ENCODE peak calls at places on chromosomes 1 and 21, in seven cellular contexts. One of them, this sample, is unnamed.

GRCh38 chr21:36987845-36988244 is 18.7 kb upstream of the RIPPLY3 start:
- DNase-seq in stomach: no peak
- DNase-seq in CD4-positive, alpha-beta T cell: no peak
- DNase-seq in ascending aorta: no peak
- DNase-seq in CD8-positive, alpha-beta memory T cell: no peak
- DNase-seq in A549: no peak
- DNase-seq in substantia nigra: no peak
- DNase-seq in this sample: no peak

GRCh38 chr1:202018476-202019234 is 8.3 kb downstream of the ELF3 start:
- DNase-seq in stomach: peak
- DNase-seq in CD8-positive, alpha-beta memory T cell: no peak
- DNase-seq in A549: peak
- DNase-seq in substantia nigra: no peak
- DNase-seq in ascending aorta: no peak
- DNase-seq in CD4-positive, alpha-beta T cell: no peak
- DNase-seq in this sample: peak

GRCh38 chr1:119779869-119780356 is 11.2 kb upstream of the HMGCS2 start:
- DNase-seq in CD8-positive, alpha-beta memory T cell: no peak
- DNase-seq in ascending aorta: no peak
- DNase-seq in CD4-positive, alpha-beta T cell: no peak
- DNase-seq in substantia nigra: no peak
- DNase-seq in stomach: peak
- DNase-seq in A549: no peak
- DNase-seq in this sample: no peak

GRCh38 chr1:159675046-159675445 is 39.3 kb downstream of the CRP start:
- DNase-seq in CD4-positive, alpha-beta T cell: no peak
- DNase-seq in ascending aorta: no peak
- DNase-seq in stomach: no peak
- DNase-seq in A549: no peak
- DNase-seq in CD8-positive, alpha-beta memory T cell: no peak
- DNase-seq in substantia nigra: no peak
- DNase-seq in this sample: no peak

GRCh38 chr1:113949007-113949406 is 19.9 kb downstream of the HIPK1 start:
- DNase-seq in substantia nigra: no peak
- DNase-seq in CD8-positive, alpha-beta memory T cell: no peak
- DNase-seq in ascending aorta: no peak
- DNase-seq in A549: no peak
- DNase-seq in stomach: no peak
- DNase-seq in CD4-positive, alpha-beta T cell: no peak
- DNase-seq in this sample: peak

GRCh38 chr1:219039755-219040154 is 133.9 kb upstream of the LYPLAL1 start:
- DNase-seq in CD8-positive, alpha-beta memory T cell: no peak
- DNase-seq in A549: no peak
- DNase-seq in CD4-positive, alpha-beta T cell: no peak
- DNase-seq in ascending aorta: no peak
- DNase-seq in substantia nigra: no peak
- DNase-seq in stomach: no peak
- DNase-seq in this sample: no peak

GRCh38 chr1:71834570-71835441 is 447.5 kb downstream of the NEGR1 start:
- DNase-seq in substantia nigra: no peak
- DNase-seq in CD8-positive, alpha-beta memory T cell: no peak
- DNase-seq in ascending aorta: no peak
- DNase-seq in stomach: peak
- DNase-seq in A549: no peak
- DNase-seq in CD4-positive, alpha-beta T cell: no peak
- DNase-seq in this sample: no peak

GRCh38 chr1:183956559-183957188 is 80.9 kb downstream of the COLGALT2 start:
- DNase-seq in A549: no peak
- DNase-seq in CD8-positive, alpha-beta memory T cell: peak
- DNase-seq in CD4-positive, alpha-beta T cell: peak
- DNase-seq in substantia nigra: no peak
- DNase-seq in stomach: no peak
- DNase-seq in ascending aorta: no peak
- DNase-seq in this sample: peak

GRCh38 chr1:212247179-212247721 is 38.0 kb upstream of the PPP2R5A start:
- DNase-seq in stomach: no peak
- DNase-seq in CD4-positive, alpha-beta T cell: no peak
- DNase-seq in substantia nigra: no peak
- DNase-seq in CD8-positive, alpha-beta memory T cell: no peak
- DNase-seq in ascending aorta: no peak
- DNase-seq in A549: no peak
- DNase-seq in this sample: no peak

GRCh38 chr1:225446298-225446941 is 18.6 kb upstream of the LBR start:
- DNase-seq in CD8-positive, alpha-beta memory T cell: no peak
- DNase-seq in A549: no peak
- DNase-seq in CD4-positive, alpha-beta T cell: no peak
- DNase-seq in substantia nigra: no peak
- DNase-seq in ascending aorta: peak
- DNase-seq in stomach: no peak
- DNase-seq in this sample: no peak

GRCh38 chr1:233349137-233349536 is 21.6 kb downstream of the MAP3K21 start:
- DNase-seq in stomach: no peak
- DNase-seq in ascending aorta: no peak
- DNase-seq in CD8-positive, alpha-beta memory T cell: no peak
- DNase-seq in A549: no peak
- DNase-seq in substantia nigra: no peak
- DNase-seq in CD4-positive, alpha-beta T cell: no peak
- DNase-seq in this sample: no peak

GRCh38 chr1:177627148-177627910 is 342.5 kb downstream of the SEC16B start:
- DNase-seq in CD8-positive, alpha-beta memory T cell: no peak
- DNase-seq in A549: no peak
- DNase-seq in substantia nigra: no peak
- DNase-seq in stomach: no peak
- DNase-seq in CD4-positive, alpha-beta T cell: no peak
- DNase-seq in ascending aorta: no peak
- DNase-seq in this sample: no peak

GRCh38 chr1:219264557-219264956 is 90.9 kb downstream of the LYPLAL1 start:
- DNase-seq in CD4-positive, alpha-beta T cell: no peak
- DNase-seq in ascending aorta: no peak
- DNase-seq in A549: no peak
- DNase-seq in substantia nigra: no peak
- DNase-seq in CD8-positive, alpha-beta memory T cell: no peak
- DNase-seq in stomach: no peak
- DNase-seq in this sample: no peak

GRCh38 chr1:37556712-37557196 is at the start of gene DNALI1:
- DNase-seq in ascending aorta: peak
- DNase-seq in stomach: peak
- DNase-seq in CD8-positive, alpha-beta memory T cell: no peak
- DNase-seq in CD4-positive, alpha-beta T cell: peak
- DNase-seq in A549: no peak
- DNase-seq in substantia nigra: peak
- DNase-seq in this sample: peak

GRCh38 chr1:218351617-218352438 is 6.7 kb downstream of the TGFB2 start:
- DNase-seq in CD8-positive, alpha-beta memory T cell: peak
- DNase-seq in stomach: no peak
- DNase-seq in ascending aorta: peak
- DNase-seq in substantia nigra: no peak
- DNase-seq in A549: no peak
- DNase-seq in CD4-positive, alpha-beta T cell: no peak
- DNase-seq in this sample: no peak

GRCh38 chr21:41373769-41374168 is 11.9 kb downstream of the MX2 start:
- DNase-seq in CD8-positive, alpha-beta memory T cell: no peak
- DNase-seq in stomach: no peak
- DNase-seq in ascending aorta: no peak
- DNase-seq in CD4-positive, alpha-beta T cell: no peak
- DNase-seq in substantia nigra: no peak
- DNase-seq in A549: no peak
- DNase-seq in this sample: no peak

GRCh38 chr1:210633636-210634035 is 304.9 kb downstream of the HHAT start:
- DNase-seq in substantia nigra: no peak
- DNase-seq in ascending aorta: no peak
- DNase-seq in CD4-positive, alpha-beta T cell: no peak
- DNase-seq in stomach: no peak
- DNase-seq in A549: no peak
- DNase-seq in CD8-positive, alpha-beta memory T cell: no peak
- DNase-seq in this sample: no peak

GRCh38 chr1:156725683-156726280 is 2.5 kb upstream of the METTL25B start:
- DNase-seq in A549: peak
- DNase-seq in stomach: peak
- DNase-seq in CD8-positive, alpha-beta memory T cell: peak
- DNase-seq in ascending aorta: peak
- DNase-seq in CD4-positive, alpha-beta T cell: peak
- DNase-seq in substantia nigra: no peak
- DNase-seq in this sample: peak

GRCh38 chr21:8991088-8991907 is 1530.1 kb upstream of the TPTE start:
- DNase-seq in stomach: no peak
- DNase-seq in A549: no peak
- DNase-seq in CD4-positive, alpha-beta T cell: no peak
- DNase-seq in CD8-positive, alpha-beta memory T cell: no peak
- DNase-seq in substantia nigra: no peak
- DNase-seq in ascending aorta: peak
- DNase-seq in this sample: no peak

GRCh38 chr1:155079210-155079486 is 511 bp downstream of the EFNA3 start:
- DNase-seq in A549: no peak
- DNase-seq in CD4-positive, alpha-beta T cell: no peak
- DNase-seq in stomach: no peak
- DNase-seq in substantia nigra: no peak
- DNase-seq in ascending aorta: no peak
- DNase-seq in CD8-positive, alpha-beta memory T cell: no peak
- DNase-seq in this sample: no peak

GRCh38 chr1:11690669-11691301 is 725 bp upstream of the DRAXIN start:
- DNase-seq in A549: no peak
- DNase-seq in ascending aorta: no peak
- DNase-seq in CD8-positive, alpha-beta memory T cell: no peak
- DNase-seq in stomach: no peak
- DNase-seq in CD4-positive, alpha-beta T cell: no peak
- DNase-seq in substantia nigra: no peak
- DNase-seq in this sample: no peak

GRCh38 chr1:46517010-46517600 is 27.5 kb downstream of the DMBX1 start:
- DNase-seq in stomach: peak
- DNase-seq in CD4-positive, alpha-beta T cell: no peak
- DNase-seq in CD8-positive, alpha-beta memory T cell: no peak
- DNase-seq in A549: no peak
- DNase-seq in ascending aorta: no peak
- DNase-seq in substantia nigra: no peak
- DNase-seq in this sample: peak

GRCh38 chr1:156126701-156127534 is 12.4 kb downstream of the LMNA start:
- DNase-seq in stomach: peak
- DNase-seq in CD8-positive, alpha-beta memory T cell: peak
- DNase-seq in A549: no peak
- DNase-seq in substantia nigra: no peak
- DNase-seq in ascending aorta: peak
- DNase-seq in CD4-positive, alpha-beta T cell: peak
- DNase-seq in this sample: no peak

GRCh38 chr1:108686609-108687313 is 5.3 kb upstream of the PRPF38B start:
- DNase-seq in stomach: no peak
- DNase-seq in ascending aorta: no peak
- DNase-seq in substantia nigra: no peak
- DNase-seq in CD4-positive, alpha-beta T cell: no peak
- DNase-seq in A549: no peak
- DNase-seq in CD8-positive, alpha-beta memory T cell: no peak
- DNase-seq in this sample: no peak

GRCh38 chr1:108692724-108693655 is 880 bp downstream of the PRPF38B start:
- DNase-seq in A549: peak
- DNase-seq in CD4-positive, alpha-beta T cell: peak
- DNase-seq in CD8-positive, alpha-beta memory T cell: peak
- DNase-seq in ascending aorta: peak
- DNase-seq in stomach: peak
- DNase-seq in substantia nigra: peak
- DNase-seq in this sample: peak

GRCh38 chr1:108691128-108691885 is 803 bp upstream of the PRPF38B start:
- DNase-seq in stomach: no peak
- DNase-seq in A549: no peak
- DNase-seq in CD8-positive, alpha-beta memory T cell: no peak
- DNase-seq in ascending aorta: no peak
- DNase-seq in substantia nigra: no peak
- DNase-seq in CD4-positive, alpha-beta T cell: no peak
- DNase-seq in this sample: no peak

GRCh38 chr1:108695515-108695914 is 3.4 kb downstream of the PRPF38B start:
- DNase-seq in stomach: no peak
- DNase-seq in CD8-positive, alpha-beta memory T cell: no peak
- DNase-seq in A549: no peak
- DNase-seq in substantia nigra: no peak
- DNase-seq in CD4-positive, alpha-beta T cell: no peak
- DNase-seq in ascending aorta: no peak
- DNase-seq in this sample: no peak

GRCh38 chr1:108691886-108692723 is at the start of gene PRPF38B:
- DNase-seq in CD4-positive, alpha-beta T cell: peak
- DNase-seq in CD8-positive, alpha-beta memory T cell: peak
- DNase-seq in A549: peak
- DNase-seq in substantia nigra: peak
- DNase-seq in ascending aorta: peak
- DNase-seq in stomach: peak
- DNase-seq in this sample: peak
- H3K27ac ChIP-seq in CD4-positive, alpha-beta T cell: peak
- H3K27ac ChIP-seq in CD8-positive, alpha-beta memory T cell: peak
- H3K27ac ChIP-seq in A549: peak
- H3K27ac ChIP-seq in substantia nigra: peak
- H3K27ac ChIP-seq in ascending aorta: peak
- H3K27ac ChIP-seq in stomach: peak
- H3K27ac ChIP-seq in this sample: peak

GRCh38 chr1:59332221-59332620 is 35.3 kb downstream of the FGGY start:
- DNase-seq in A549: no peak
- DNase-seq in CD4-positive, alpha-beta T cell: no peak
- DNase-seq in substantia nigra: no peak
- DNase-seq in stomach: no peak
- DNase-seq in CD8-positive, alpha-beta memory T cell: no peak
- DNase-seq in ascending aorta: no peak
- DNase-seq in this sample: no peak
- H3K27ac ChIP-seq in A549: no peak
- H3K27ac ChIP-seq in CD4-positive, alpha-beta T cell: no peak
- H3K27ac ChIP-seq in substantia nigra: no peak
- H3K27ac ChIP-seq in stomach: no peak
- H3K27ac ChIP-seq in CD8-positive, alpha-beta memory T cell: no peak
- H3K27ac ChIP-seq in ascending aorta: no peak
- H3K27ac ChIP-seq in this sample: no peak

DNA sequence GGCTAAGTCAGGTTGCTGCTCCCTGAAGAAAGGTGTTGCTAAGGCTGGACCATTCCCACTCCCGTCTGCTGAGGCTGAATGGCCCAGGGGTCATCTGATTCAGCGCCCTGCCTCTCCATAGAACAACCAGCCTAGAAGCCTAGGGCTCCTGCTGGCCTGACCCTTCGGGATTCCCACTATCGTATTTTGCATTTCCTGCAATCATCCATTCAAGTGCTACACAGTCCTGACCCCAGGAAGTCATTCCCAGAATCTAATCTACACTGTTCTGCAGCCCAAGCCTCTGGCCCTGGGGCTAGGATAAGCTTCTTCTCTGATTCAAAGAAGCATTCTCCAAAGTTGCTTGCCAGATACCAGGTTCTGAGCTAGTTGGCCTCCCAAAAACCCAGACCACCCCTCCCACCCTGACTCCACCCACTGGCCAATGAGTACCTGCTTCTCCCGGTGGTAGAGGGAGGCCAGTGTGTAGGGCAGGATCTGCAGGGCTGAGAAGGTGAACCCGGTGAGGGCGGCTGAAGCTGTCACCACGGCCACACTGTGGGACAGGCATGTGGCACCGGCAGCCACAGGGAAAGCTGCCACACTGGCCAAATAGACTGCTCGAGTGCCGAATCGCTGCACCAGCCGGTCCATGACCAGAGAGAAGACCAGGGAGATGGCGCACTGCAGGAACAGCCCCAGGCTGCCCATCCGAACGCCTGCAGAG is 18.7 kb downstream of the SLC45A3 start:
- DNase-seq in CD8-positive, alpha-beta memory T cell: no peak
- DNase-seq in stomach: no peak
- DNase-seq in ascending aorta: no peak
- DNase-seq in substantia nigra: no peak
- DNase-seq in A549: no peak
- DNase-seq in CD4-positive, alpha-beta T cell: no peak
- DNase-seq in this sample: no peak
- H3K27ac ChIP-seq in CD8-positive, alpha-beta memory T cell: no peak
- H3K27ac ChIP-seq in stomach: no peak
- H3K27ac ChIP-seq in ascending aorta: no peak
- H3K27ac ChIP-seq in substantia nigra: peak
- H3K27ac ChIP-seq in A549: no peak
- H3K27ac ChIP-seq in CD4-positive, alpha-beta T cell: no peak
- H3K27ac ChIP-seq in this sample: no peak

GRCh38 chr1:182164273-182164672 is 102.8 kb upstream of the ZNF648 start:
- DNase-seq in ascending aorta: no peak
- DNase-seq in stomach: no peak
- DNase-seq in A549: no peak
- DNase-seq in substantia nigra: no peak
- DNase-seq in CD4-positive, alpha-beta T cell: no peak
- DNase-seq in CD8-positive, alpha-beta memory T cell: no peak
- DNase-seq in this sample: no peak
- H3K27ac ChIP-seq in ascending aorta: peak
- H3K27ac ChIP-seq in stomach: no peak
- H3K27ac ChIP-seq in A549: no peak
- H3K27ac ChIP-seq in substantia nigra: no peak
- H3K27ac ChIP-seq in CD4-positive, alpha-beta T cell: no peak
- H3K27ac ChIP-seq in CD8-positive, alpha-beta memory T cell: no peak
- H3K27ac ChIP-seq in this sample: no peak